ENCODE peak calls at places on chromosomes 12 and 14, in ten cellular contexts. V is lung; X is substantia nigra; Z is GDM1; K is fibroblast of lung; D is AG08395; O is progenitor cell of endocrine pancreas; G is brain microvascular endothelial cell; R is left lung; C is activated CD4-positive, alpha-beta T cell treated with anti-CD3 and anti-CD28 coated beads, Interleukin-2, amount 50 U/mL, for 4 hours. Q is an unnamed sample.

GRCh38 chr12:24795699-24796385 is 153.1 kb downstream of the BCAT1 start:
- DNase-seq in V (no peak), K (no peak), G (no peak), O (no peak), C (no peak), R (no peak), D (no peak), Z (no peak), X (no peak), Q (no peak)

GRCh38 chr12:96985515-96986362 is 78.7 kb downstream of the NEDD1 start:
- DNase-seq in Z (no peak), V (no peak), D (peak; percentile 20), C (peak; percentile 27), X (no peak), G (no peak), O (peak; percentile 47), R (peak; percentile 83), K (no peak), Q (no peak)

GRCh38 chr14:44564908-44565307 is 57.8 kb upstream of the FSCB start:
- DNase-seq in D (no peak), V (no peak), C (no peak), G (no peak), X (no peak), R (no peak), Z (no peak), K (peak; percentile 30), O (no peak), Q (no peak)

GRCh38 chr12:121490401-121491257 is 90.2 kb downstream of the KDM2B start:
- DNase-seq in D (no peak), Z (peak; percentile 70), R (no peak), G (no peak), C (no peak), K (no peak), O (no peak), V (no peak), X (no peak), Q (no peak)

GRCh38 chr12:25438638-25439037 is 114.4 kb downstream of the LMNTD1 start:
- DNase-seq in X (no peak), O (no peak), K (peak; percentile 65), D (peak; percentile 69), R (no peak), G (peak; percentile 22), Z (no peak), C (no peak), V (no peak), Q (no peak)

GRCh38 chr12:49014547-49014946 is 4.0 kb downstream of the PRKAG1 start:
- DNase-seq in V (no peak), K (peak; percentile 28), D (peak; percentile 45), G (peak; percentile 20), R (no peak), X (no peak), O (no peak), Z (no peak), C (no peak), Q (no peak)

GRCh38 chr14:79376557-79376956 is 834.7 kb downstream of the DIO2 start:
- DNase-seq in D (no peak), R (no peak), O (no peak), G (no peak), X (no peak), K (no peak), C (no peak), V (no peak), Z (no peak), Q (no peak)

GRCh38 chr12:74415633-74416032 is 122.0 kb upstream of the ATXN7L3B start:
- DNase-seq in R (no peak), G (peak; percentile 28), D (peak; percentile 13), O (no peak), V (no peak), C (no peak), Z (peak; percentile 4), K (peak; percentile 14), X (no peak), Q (no peak)

GRCh38 chr12:9041321-9041720 is 52.0 kb downstream of the KLRG1 start:
- DNase-seq in C (no peak), V (no peak), Z (no peak), O (no peak), R (no peak), D (peak; percentile 66), K (peak; percentile 43), X (no peak), G (peak; percentile 35), Q (no peak)

GRCh38 chr14:35963209-35963608 is 137.1 kb downstream of the BRMS1L start:
- DNase-seq in D (no peak), O (no peak), X (no peak), K (no peak), C (no peak), Z (no peak), G (no peak), V (no peak), R (no peak), Q (no peak)

GRCh38 chr12:123905319-123905925 is 67.2 kb downstream of the CCDC92 start:
- DNase-seq in X (peak; percentile 12), K (peak; percentile 67), D (peak; percentile 74), V (peak; percentile 76), O (no peak), R (no peak), C (peak; percentile 55), G (peak; percentile 76), Z (peak; percentile 5), Q (peak; percentile 55)

GRCh38 chr14:55271572-55272414 is 572 bp downstream of the FBXO34 start:
- DNase-seq in D (peak; percentile 84), V (peak; percentile 68), C (peak; percentile 12), G (peak; percentile 76), K (peak; percentile 78), R (peak; percentile 89), Z (peak; percentile 75), X (peak; percentile 22), O (peak; percentile 47), Q (peak; percentile 69)

GRCh38 chr12:20188930-20189653 is 179.2 kb upstream of the PDE3A start:
- DNase-seq in K (no peak), V (no peak), C (no peak), Z (no peak), D (no peak), G (peak; percentile 20), R (no peak), X (no peak), O (no peak), Q (no peak)